ENCODE peak calls at places on chromosomes 5 and 9, in six cellular contexts. W, C, H, S, U and R are unnamed samples.

GRCh38 chr9:89941875-89942274 is 337.1 kb downstream of the GADD45G start:
- DNase-seq in U (no peak), C (peak), S (peak), H (no peak), W (no peak), R (no peak)

GRCh38 chr5:158845941-158846340 is 253.8 kb downstream of the EBF1 start:
- DNase-seq in S (no peak), C (no peak), W (no peak), H (no peak), U (no peak), R (no peak)

GRCh38 chr9:92538541-92538940 is 2.8 kb upstream of the ECM2 start:
- DNase-seq in H (no peak), W (no peak), S (peak), U (no peak), C (no peak), R (no peak)

GRCh38 chr9:115594551-115594950 is 476.6 kb upstream of the TNC start:
- DNase-seq in H (no peak), W (no peak), U (no peak), S (peak), C (no peak), R (no peak)

GRCh38 chr9:126722922-126723806 is 81.7 kb upstream of the ZBTB43 start:
- DNase-seq in C (peak), S (no peak), W (no peak), U (no peak), H (peak), R (peak)

GRCh38 chr5:113040672-113041071 is 64.1 kb downstream of the DCP2 start:
- DNase-seq in W (no peak), C (no peak), S (no peak), U (no peak), H (no peak), R (no peak)

GRCh38 chr9:108580021-108580439 is 275.8 kb downstream of the ACTL7B start:
- DNase-seq in S (no peak), U (peak), H (no peak), C (no peak), W (no peak), R (no peak)

GRCh38 chr5:17316973-17317459 is 99.6 kb downstream of the BASP1 start:
- DNase-seq in C (no peak), W (no peak), U (no peak), S (peak), H (no peak), R (no peak)

GRCh38 chr5:135191084-135191826 is 157.2 kb upstream of the PITX1 start:
- DNase-seq in C (peak), H (peak), S (peak), W (peak), U (peak), R (peak)

GRCh38 chr5:55603947-55604346 is 69.2 kb upstream of the PLPP1 start:
- DNase-seq in U (no peak), C (no peak), W (no peak), S (peak), H (no peak), R (no peak)

GRCh38 chr9:128470560-128470959 is 14.8 kb downstream of the ODF2 start:
- DNase-seq in U (no peak), H (no peak), C (no peak), W (peak), S (peak), R (no peak)

GRCh38 chr5:172455511-172456061 is 1.3 kb upstream of the SH3PXD2B start:
- DNase-seq in U (no peak), C (peak), S (peak), H (no peak), W (no peak), R (peak)

GRCh38 chr5:59893436-59894227 is at the start of gene PDE4D:
- DNase-seq in C (no peak), U (peak), W (no peak), H (peak), S (peak), R (peak)

GRCh38 chr5:159262472-159262858 is 625 bp upstream of the UBLCP1 start:
- DNase-seq in W (no peak), C (no peak), S (peak), U (peak), H (no peak), R (no peak)

GRCh38 chr9:63859475-63860215 is 1425.4 kb downstream of the FOXD4L5 start:
- DNase-seq in S (no peak), C (no peak), H (no peak), W (no peak), U (peak), R (peak)

GRCh38 chr9:16023466-16023865 is 470.6 kb downstream of the CCDC171 start:
- DNase-seq in W (no peak), U (no peak), S (peak), C (no peak), H (no peak), R (no peak)

GRCh38 chr5:88826959-88827585 is 55.9 kb downstream of the MEF2C start:
- DNase-seq in S (peak), C (peak), H (no peak), W (no peak), U (no peak), R (no peak)

GRCh38 chr9:70406446-70406862 is 8.0 kb downstream of the KLF9 start:
- DNase-seq in H (no peak), C (peak), U (no peak), S (peak), W (no peak), R (no peak)

GRCh38 chr9:113468716-113469448 is 5.4 kb downstream of the RGS3 start:
- DNase-seq in S (no peak), C (no peak), H (no peak), W (no peak), U (no peak), R (peak)

GRCh38 chr9:78286125-78286524 is 10.8 kb upstream of the PSAT1 start:
- DNase-seq in S (no peak), W (no peak), C (no peak), U (no peak), H (no peak), R (no peak)

GRCh38 chr9:126436545-126437269 is 110.1 kb downstream of the MVB12B start:
- DNase-seq in S (peak), C (no peak), H (no peak), W (no peak), U (no peak), R (no peak)

GRCh38 chr5:174775071-174775470 is 50.7 kb downstream of the MSX2 start:
- DNase-seq in C (no peak), U (no peak), W (no peak), S (no peak), H (no peak), R (no peak)

GRCh38 chr5:174777116-174777515 is 52.7 kb downstream of the MSX2 start:
- DNase-seq in W (no peak), S (no peak), C (no peak), H (no peak), U (no peak), R (no peak)

GRCh38 chr5:174773371-174773770 is 49.0 kb downstream of the MSX2 start:
- DNase-seq in C (no peak), U (no peak), S (no peak), W (no peak), H (no peak), R (no peak)

GRCh38 chr5:174777545-174777944 is 53.2 kb downstream of the MSX2 start:
- DNase-seq in S (no peak), C (no peak), H (no peak), U (no peak), W (no peak), R (no peak)
- TF ChIP-seq POLR2A in S (no peak), C (no peak), H (no peak), U (no peak), W (no peak), R (no peak)

GRCh38 chr5:10637944-10638343 is 74.1 kb downstream of the ANKRD33B start:
- DNase-seq in H (no peak), W (no peak), S (no peak), C (no peak), U (no peak), R (no peak)
- H3K4me3 ChIP-seq in H (no peak), W (no peak), S (no peak), C (no peak), U (no peak), R (no peak)

GRCh38 chr5:149409268-149409948 is 30.3 kb upstream of the IL17B start:
- DNase-seq in U (no peak), C (no peak), W (no peak), S (no peak), H (no peak), R (no peak)
- TF ChIP-seq POLR2A in U (no peak), C (no peak), W (no peak), S (peak), H (no peak), R (no peak)

DNA sequence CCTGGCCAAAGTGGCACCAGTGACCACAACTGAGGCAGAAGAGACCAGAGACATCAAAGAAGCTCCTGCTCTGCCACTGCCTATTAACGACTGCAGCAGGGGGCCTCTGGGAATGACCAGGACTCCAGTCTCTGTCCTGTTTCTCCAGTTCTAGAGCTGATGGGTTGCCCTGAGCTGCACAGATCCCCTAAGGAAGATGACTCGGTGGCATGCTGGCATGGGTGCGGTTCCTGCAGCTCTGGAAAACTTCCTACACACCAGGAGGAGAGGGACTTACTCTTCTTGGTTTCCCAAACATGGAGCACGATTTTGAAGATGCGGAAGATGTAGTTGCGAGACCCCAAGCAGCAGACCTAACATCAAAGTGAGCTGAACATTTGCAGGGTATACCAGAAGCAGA is 2.7 kb downstream of the SLIT3 start:
- DNase-seq in S (no peak), W (no peak), U (no peak), C (no peak), H (no peak), R (no peak)
- H3K4me3 ChIP-seq in S (no peak), W (no peak), U (no peak), C (no peak), H (no peak), R (no peak)

GRCh38 chr9:268616-269015 is 54.0 kb downstream of the DOCK8 start:
- DNase-seq in H (no peak), C (no peak), W (no peak), S (no peak), U (no peak), R (no peak)

GRCh38 chr9:277595-278330 is 63.1 kb downstream of the DOCK8 start:
- DNase-seq in S (no peak), H (no peak), C (no peak), U (no peak), W (no peak), R (no peak)

GRCh38 chr9:270657-271237 is 56.1 kb downstream of the DOCK8 start:
- DNase-seq in U (no peak), C (no peak), W (no peak), S (no peak), H (no peak), R (no peak)

GRCh38 chr9:274101-274500 is 59.4 kb downstream of the DOCK8 start:
- DNase-seq in H (no peak), C (no peak), U (no peak), S (no peak), W (no peak), R (no peak)

DNA sequence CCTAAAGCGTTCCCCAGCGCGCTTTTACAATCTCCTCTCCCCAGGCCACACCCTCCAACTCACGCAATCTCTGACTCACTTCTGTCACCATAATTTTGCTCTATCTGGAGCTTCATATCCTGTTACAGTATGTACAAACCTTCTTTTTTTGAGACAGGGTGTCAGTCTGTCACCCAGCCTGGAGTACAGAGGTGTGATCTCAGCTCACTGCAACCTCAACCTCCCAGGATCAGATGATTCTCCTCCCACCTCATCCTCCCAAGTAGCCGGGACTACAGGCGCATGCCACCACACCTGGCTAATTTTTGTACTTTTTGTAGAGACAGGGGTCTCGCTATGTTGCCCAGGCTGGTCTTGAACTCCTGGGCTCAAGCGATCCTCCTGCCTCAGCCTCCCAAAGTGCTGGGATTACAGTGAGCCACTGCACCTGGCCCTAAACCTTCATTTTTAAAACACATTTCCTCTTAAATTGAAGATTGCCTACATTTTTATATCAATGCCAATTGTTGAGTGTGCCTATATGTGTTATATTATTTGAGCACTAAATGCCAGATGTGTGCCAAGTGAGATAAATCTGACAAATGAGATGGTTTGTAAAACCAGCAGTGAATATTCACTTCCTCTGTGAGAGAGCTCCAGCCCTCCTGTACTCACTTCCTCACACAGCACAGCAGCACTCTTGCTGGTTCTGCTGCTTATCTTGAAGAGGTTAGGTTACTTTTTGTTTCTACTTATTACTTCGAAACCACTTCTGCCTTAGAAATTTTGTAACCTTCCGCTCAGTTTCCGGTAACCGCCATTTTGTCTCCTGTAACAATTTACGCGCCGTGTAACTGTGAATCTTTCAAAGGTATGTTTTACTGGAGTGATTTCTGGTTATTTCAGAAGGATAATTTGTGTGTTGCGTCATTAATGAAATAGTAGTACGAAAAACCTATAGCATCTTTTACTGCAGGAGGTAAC is 57.9 kb downstream of the DOCK8 start:
- DNase-seq in W (no peak), U (no peak), S (no peak), C (peak), H (peak), R (no peak)
- TF ChIP-seq POLR2A in W (no peak), U (no peak), S (no peak), C (no peak), H (no peak), R (no peak)